ENCODE peak calls at places on chromosomes 4 and X, in eight cellular contexts. U is testis, Q is sigmoid colon, I is spleen, F is H54, N is GM12878, G is HepG2, P is Peyer's patch. R is an unnamed sample.

GRCh38 chr4:153318696-153319320 is 25.7 kb upstream of the MND1 start:
- DNase-seq in U (peak; percentile 50), Q (no peak), I (no peak), F (no peak), N (no peak), G (peak; percentile 40), P (no peak), R (peak; percentile 42)

GRCh38 chr4:104015680-104016079 is 295.9 kb upstream of the TACR3 start:
- DNase-seq in U (peak; percentile 23), Q (no peak), I (no peak), F (no peak), N (no peak), G (peak; percentile 7), P (no peak), R (no peak)

GRCh38 chr4:77047037-77047436 is 28.8 kb downstream of the CCNI start:
- DNase-seq in U (no peak), Q (no peak), I (no peak), F (no peak), N (no peak), G (peak; percentile 10), P (no peak), R (peak; percentile 12)

GRCh38 chrX:109797311-109797975 is 64.4 kb upstream of the ACSL4 start:
- DNase-seq in U (no peak), Q (no peak), I (no peak), F (no peak), N (no peak), G (peak; percentile 54), P (no peak), R (peak; percentile 56)

GRCh38 chrX:73944582-73944947 is 359.4 kb upstream of the ZCCHC13 start:
- DNase-seq in U (no peak), Q (no peak), I (no peak), F (no peak), N (no peak), G (no peak), P (no peak), R (peak; percentile 67)

GRCh38 chr4:158649111-158649680 is 22.5 kb downstream of the C4orf46 start:
- DNase-seq in U (peak; percentile 28), Q (no peak), I (no peak), F (no peak), N (no peak), G (no peak), P (no peak), R (no peak)

GRCh38 chrX:18415386-18415785 is 10.0 kb upstream of the CDKL5 start:
- DNase-seq in U (no peak), Q (no peak), I (no peak), F (no peak), N (no peak), G (no peak), P (no peak), R (peak; percentile 0)

GRCh38 chr4:42750091-42750490 is 93.2 kb upstream of the ATP8A1 start:
- DNase-seq in U (peak; percentile 16), Q (no peak), I (no peak), F (no peak), N (peak; percentile 3), G (no peak), P (no peak), R (peak; percentile 22)

GRCh38 chrX:447052-447451 is 60.3 kb upstream of the PPP2R3B start:
- DNase-seq in U (no peak), Q (peak; percentile 12), I (peak; percentile 2), F (no peak), N (no peak), G (no peak), P (no peak), R (no peak)

GRCh38 chrX:153782324-153782723 is 1.5 kb downstream of the SRPK3 start:
- DNase-seq in U (no peak), Q (no peak), I (no peak), F (no peak), N (no peak), G (no peak), P (no peak), R (no peak)

GRCh38 chr4:8345946-8346814 is 76.6 kb downstream of the HTRA3 start:
- DNase-seq in U (no peak), Q (peak; percentile 40), I (no peak), F (no peak), N (no peak), G (no peak), P (no peak), R (no peak)

GRCh38 chrX:38081926-38082708 is 75.8 kb downstream of the SYTL5 start:
- DNase-seq in U (no peak), Q (no peak), I (no peak), F (no peak), N (no peak), G (no peak), P (no peak), R (no peak)

GRCh38 chr4:125316391-125316780 is 1.6 kb downstream of the FAT4 start:
- DNase-seq in U (peak; percentile 50), Q (no peak), I (peak; percentile 78), F (no peak), N (no peak), G (no peak), P (peak; percentile 49), R (no peak)

GRCh38 chrX:11724122-11725017 is 33.7 kb upstream of the MSL3 start:
- DNase-seq in U (no peak), Q (no peak), I (no peak), F (no peak), N (no peak), G (peak; percentile 0), P (no peak), R (peak; percentile 6)

GRCh38 chrX:72262077-72262476 is 15.0 kb downstream of the RPS4X start:
- DNase-seq in U (no peak), Q (no peak), I (no peak), F (no peak), N (no peak), G (peak; percentile 40), P (no peak), R (peak; percentile 48)

GRCh38 chrX:109749207-109749606 is 16.1 kb upstream of the ACSL4 start:
- DNase-seq in U (no peak), Q (no peak), I (peak; percentile 75), F (no peak), N (no peak), G (no peak), P (no peak), R (no peak)

GRCh38 chrX:5458300-5458699 is 770.4 kb downstream of the NLGN4X start:
- DNase-seq in U (no peak), Q (no peak), I (no peak), F (no peak), N (no peak), G (no peak), P (no peak), R (no peak)

GRCh38 chrX:14017399-14017798 is 12.3 kb downstream of the GEMIN8 start:
- DNase-seq in U (no peak), Q (no peak), I (no peak), F (no peak), N (no peak), G (no peak), P (no peak), R (no peak)

DNA sequence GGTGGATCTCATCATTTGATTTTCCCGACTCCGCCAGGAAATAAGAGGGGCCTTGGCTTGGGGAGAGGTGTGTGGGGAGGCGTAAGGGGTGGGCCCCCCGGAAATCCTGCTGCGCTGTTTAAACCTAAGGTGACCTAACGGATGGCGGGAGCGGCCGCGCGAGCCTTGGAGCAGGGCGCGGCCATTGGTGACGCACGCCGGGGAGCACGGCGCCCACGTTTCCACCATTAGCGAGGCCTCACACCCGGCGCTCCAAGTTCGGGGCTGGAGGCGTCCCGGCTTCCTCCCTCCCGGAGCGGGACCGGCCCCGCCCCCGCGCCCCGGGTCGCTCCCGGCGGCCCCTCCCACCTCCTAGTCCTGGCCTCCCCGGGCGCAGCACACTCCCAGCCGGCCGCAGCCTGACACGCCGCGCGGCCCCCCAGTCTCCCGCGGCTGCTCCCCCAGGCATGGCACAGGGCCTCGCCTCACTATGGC is at the start of gene SMS:
- DNase-seq in U (peak; percentile 72), Q (peak; percentile 90), I (peak; percentile 89), F (no peak), N (no peak), G (peak; percentile 32), P (peak; percentile 81), R (peak; percentile 73)
- TF ChIP-seq POLR2A in U (no peak), Q (no peak), I (no peak), F (peak; percentile 76), N (peak; percentile 73), G (peak; percentile 70), P (no peak), R (peak; percentile 37)

DNA sequence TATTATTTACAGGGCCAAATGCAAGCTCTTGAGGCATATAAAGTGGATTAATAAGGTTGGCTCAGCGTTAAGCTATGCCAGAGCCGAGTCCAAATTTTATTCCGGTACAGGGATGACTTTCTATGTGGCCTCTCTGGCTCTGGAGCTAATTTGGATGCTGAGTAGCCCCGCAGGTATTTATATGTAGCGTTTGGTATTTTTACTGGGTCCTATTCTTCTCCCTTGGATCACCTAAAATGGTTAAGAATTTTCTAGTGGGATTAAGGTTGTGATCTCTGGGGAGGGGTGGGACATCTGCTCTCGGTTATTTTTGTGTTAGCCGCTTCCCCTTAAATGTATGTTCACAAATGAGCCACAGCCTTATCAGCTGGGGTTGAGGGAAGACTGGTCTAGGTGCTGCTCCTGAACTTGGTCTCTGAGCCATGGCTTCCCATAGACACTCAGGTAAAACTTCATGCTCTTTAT is 49.4 kb downstream of the FHL1 start:
- DNase-seq in U (no peak), Q (no peak), I (no peak), F (no peak), N (no peak), G (no peak), P (no peak), R (no peak)
- TF ChIP-seq POLR2A in U (no peak), Q (peak; percentile 52), I (no peak), F (no peak), N (no peak), G (no peak), P (no peak), R (no peak)

GRCh38 chr4:340011-340410 is 2.4 kb downstream of the ZNF141 start:
- DNase-seq in U (no peak), Q (no peak), I (no peak), F (no peak), N (no peak), G (no peak), P (no peak), R (peak; percentile 15)
- TF ChIP-seq POLR2A in U (no peak), Q (no peak), I (no peak), F (no peak), N (no peak), G (no peak), P (no peak), R (no peak)

DNA sequence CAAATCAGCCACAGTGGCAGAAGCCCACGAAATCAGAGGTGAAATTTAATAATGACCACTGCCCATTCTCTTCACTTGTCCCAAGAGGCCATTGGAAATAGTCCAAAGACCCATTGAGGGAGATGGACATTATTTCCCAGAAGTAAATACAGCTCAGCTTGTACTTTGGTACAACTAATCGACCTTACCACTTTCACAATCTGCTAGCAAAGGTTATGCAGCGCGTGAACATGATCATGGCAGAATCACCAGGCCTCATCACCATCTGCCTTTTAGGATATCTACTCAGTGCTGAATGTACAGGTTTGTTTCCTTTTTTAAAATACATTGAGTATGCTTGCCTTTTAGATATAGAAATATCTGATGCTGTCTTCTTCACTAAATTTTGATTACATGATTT is at the start of gene F9:
- DNase-seq in U (no peak), Q (no peak), I (no peak), F (no peak), N (no peak), G (no peak), P (no peak), R (no peak)
- TF ChIP-seq POLR2A in U (no peak), Q (no peak), I (no peak), F (no peak), N (no peak), G (no peak), P (no peak), R (no peak)